ENCODE peak calls at places on chromosomes 2 and 18, in ten cellular contexts. K is naive thymus-derived CD8-positive, alpha-beta T cell; Z is GM03348; W is NCI-H748 treated with DMSO at 0.1 percent for 48 hours; I is mammary epithelial cell; M is GDM1; Y is C1 segment of cervical spinal cord; G is immature natural killer cell; L is astrocyte of the spinal cord; J is left cardiac atrium. A is an unnamed sample.

GRCh38 chr2:207202645-207203044 is 36.9 kb upstream of the KLF7 start:
- DNase-seq in K (no peak), Z (peak), W (no peak), I (peak), M (no peak), Y (no peak), G (no peak), L (peak), J (no peak), A (peak)

GRCh38 chr2:43877782-43878464 is 39.2 kb downstream of the ABCG8 start:
- DNase-seq in K (peak), Z (peak), W (peak), I (peak), M (peak), Y (no peak), G (peak), L (peak), J (peak), A (peak)

GRCh38 chr2:233528182-233528581 is 38.4 kb downstream of the USP40 start:
- DNase-seq in K (no peak), Z (no peak), W (no peak), I (no peak), M (no peak), Y (no peak), G (no peak), L (no peak), J (no peak), A (no peak)

GRCh38 chr2:23436346-23437099 is 51.5 kb downstream of the KLHL29 start:
- DNase-seq in K (no peak), Z (peak), W (no peak), I (peak), M (no peak), Y (no peak), G (no peak), L (no peak), J (no peak), A (no peak)

GRCh38 chr18:13831864-13832508 is 8.0 kb downstream of the MC5R start:
- DNase-seq in K (no peak), Z (no peak), W (no peak), I (no peak), M (no peak), Y (no peak), G (no peak), L (no peak), J (no peak), A (peak)

GRCh38 chr2:205020673-205021072 is 475.4 kb downstream of the PARD3B start:
- DNase-seq in K (no peak), Z (no peak), W (no peak), I (no peak), M (no peak), Y (no peak), G (no peak), L (no peak), J (no peak), A (no peak)

GRCh38 chr2:170145675-170146432 is 32.1 kb upstream of the MYO3B start:
- DNase-seq in K (no peak), Z (no peak), W (no peak), I (no peak), M (no peak), Y (no peak), G (no peak), L (no peak), J (no peak), A (no peak)

GRCh38 chr18:46575851-46576250 is 81.2 kb downstream of the LOXHD1 start:
- DNase-seq in K (no peak), Z (no peak), W (no peak), I (no peak), M (no peak), Y (no peak), G (no peak), L (no peak), J (no peak), A (no peak)

GRCh38 chr2:216679658-216680024 is 15.7 kb downstream of the IGFBP5 start:
- DNase-seq in K (no peak), Z (no peak), W (no peak), I (no peak), M (no peak), Y (no peak), G (no peak), L (no peak), J (peak), A (no peak)